ENCODE peak calls at places on chromosomes 3 and 15, in four cellular contexts. M is SK-N-SH, N is H1, O is K562. J is an unnamed sample.
A peak's percentile ranks its signal among the peaks of the same experiment; 100 is the strongest.

GRCh38 chr3:185693985-185694675 is 108.0 kb downstream of the SENP2 start:
- DNase-seq in N (no peak), O (no peak), M (no peak), J (no peak)

GRCh38 chr3:124322966-124323365 is 331.0 kb upstream of the ROPN1 start:
- DNase-seq in O (no peak), N (no peak), M (no peak), J (no peak)

GRCh38 chr3:182276512-182276911 is 516.8 kb upstream of the ATP11B start:
- DNase-seq in M (no peak), N (no peak), O (no peak), J (no peak)

GRCh38 chr3:159263750-159264561 is 462.1 kb downstream of the MFSD1 start:
- DNase-seq in O (peak; percentile 17), N (no peak), M (peak; percentile 42), J (no peak)

GRCh38 chr3:41286305-41286704 is 87.0 kb downstream of the CTNNB1 start:
- DNase-seq in O (no peak), M (no peak), N (no peak), J (no peak)

GRCh38 chr15:70806992-70807712 is 43.8 kb upstream of the UACA start:
- DNase-seq in O (no peak), N (no peak), M (no peak), J (no peak)

GRCh38 chr15:41573396-41573795 is 14.4 kb downstream of the TYRO3 start:
- DNase-seq in M (no peak), N (no peak), O (no peak), J (no peak)

GRCh38 chr15:89115547-89115946 is 27.3 kb downstream of the ABHD2 start:
- DNase-seq in M (no peak), O (no peak), N (peak; percentile 56), J (no peak)

GRCh38 chr3:117454236-117454635 is 744.7 kb downstream of the TUSC7 start:
- DNase-seq in M (no peak), N (no peak), O (no peak), J (no peak)

DNA sequence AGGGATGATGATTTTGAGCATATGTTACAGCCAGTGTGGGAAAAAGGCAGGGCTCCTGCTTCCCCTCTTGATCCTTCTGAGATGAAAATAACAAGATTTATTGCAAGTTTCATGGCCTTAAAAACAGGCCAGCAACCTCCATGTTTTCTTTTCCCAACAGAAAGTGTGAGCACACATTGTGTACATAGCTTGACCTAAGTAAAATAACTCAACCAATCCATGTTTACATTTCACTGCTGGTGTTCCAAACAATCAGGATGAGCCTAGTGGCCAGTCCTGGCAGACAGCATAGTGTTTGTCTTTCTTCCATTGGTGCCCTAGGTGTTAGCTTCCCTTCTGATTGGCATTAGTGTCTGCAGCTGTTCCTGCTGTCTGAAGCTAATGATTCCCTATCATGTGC is 847.7 kb downstream of the EPHA3 start:
- DNase-seq in M (no peak), N (no peak), O (no peak), J (no peak)
- TF ChIP-seq POLR2AphosphoS5 in M (no peak), N (no peak), O (no peak), J (no peak)

GRCh38 chr3:168197162-168197561 is 101.4 kb upstream of the GOLIM4 start:
- DNase-seq in O (no peak), N (no peak), M (no peak), J (no peak)
- TF ChIP-seq USF2 in O (no peak), N (no peak), M (no peak), J (no peak)

GRCh38 chr15:31264534-31265089 is 62.0 kb upstream of the KLF13 start:
- DNase-seq in M (no peak), O (no peak), N (no peak), J (no peak)

GRCh38 chr15:31262143-31262530 is 64.5 kb upstream of the KLF13 start:
- DNase-seq in O (no peak), N (no peak), M (no peak), J (no peak)

GRCh38 chr15:31263751-31264533 is 62.7 kb upstream of the KLF13 start:
- DNase-seq in N (peak; percentile 41), M (peak; percentile 63), O (no peak), J (peak; percentile 88)

GRCh38 chr15:31261266-31262142 is 65.1 kb upstream of the KLF13 start:
- DNase-seq in O (no peak), M (no peak), N (no peak), J (no peak)

GRCh38 chr15:31262901-31263671 is 63.5 kb upstream of the KLF13 start:
- DNase-seq in N (peak; percentile 35), M (no peak), O (no peak), J (peak; percentile 84)
- TF ChIP-seq POLR2AphosphoS5 in N (no peak), M (no peak), O (no peak), J (no peak)

DNA sequence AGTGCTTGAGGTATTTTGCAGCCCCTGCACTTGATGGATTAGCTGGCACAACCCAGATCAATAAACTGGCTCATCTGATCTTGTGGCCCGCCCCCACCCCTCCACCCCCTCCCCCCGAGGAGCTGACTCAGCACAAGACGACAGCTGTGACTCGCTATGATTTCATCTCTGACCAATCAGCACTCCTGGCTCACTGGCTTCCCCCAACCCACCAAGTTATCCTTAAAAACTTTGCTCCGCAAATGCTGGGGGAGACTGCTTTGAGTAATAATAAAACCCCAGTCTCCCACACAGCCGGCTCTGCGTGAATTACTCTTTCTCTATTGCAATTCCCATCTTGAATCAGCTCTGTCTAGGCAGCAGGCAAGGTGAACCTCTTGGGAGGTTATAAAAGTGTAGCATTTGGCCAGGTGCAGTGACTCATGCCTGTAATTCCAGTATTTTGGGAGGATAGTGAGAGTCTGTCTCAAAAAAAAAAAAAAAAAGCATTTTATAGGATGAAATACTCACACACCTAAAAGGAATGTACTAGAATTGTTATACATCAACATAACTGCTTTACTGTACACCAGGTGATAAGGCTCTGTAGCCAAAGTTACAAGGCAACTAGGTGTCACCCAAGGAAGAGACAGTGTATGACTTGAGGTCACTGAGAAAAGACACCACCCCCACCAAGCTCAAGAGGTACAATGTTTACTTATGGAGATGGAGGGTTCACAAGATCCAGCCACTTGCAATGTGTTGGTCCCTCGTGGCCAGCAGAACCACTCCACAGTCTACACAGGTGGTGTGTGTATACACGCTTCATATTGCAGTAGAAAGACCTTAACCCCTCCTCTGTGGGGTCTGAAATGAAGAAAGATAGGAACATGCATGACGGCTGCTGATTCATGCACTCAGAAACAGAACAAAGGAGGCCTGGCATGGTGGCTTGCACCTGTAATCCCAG is 8.6 kb downstream of the ZNF445 start:
- DNase-seq in O (peak; percentile 82), N (peak; percentile 47), M (no peak), J (no peak)
- TF ChIP-seq USF2 in O (no peak), N (no peak), M (no peak), J (no peak)

J was measured in GM12878.